ENCODE peak calls at places on chromosome 2, in six cellular contexts. V, J, P, R, C and B are unnamed samples.

GRCh38 chr2:238247002-238247822 is 7.4 kb upstream of the HES6 start:
- DNase-seq in V (no peak), J (no peak), P (no peak), R (no peak), C (no peak), B (no peak)

GRCh38 chr2:81467096-81467495 is 1162.5 kb upstream of the LRRTM1 start:
- DNase-seq in V (no peak), J (no peak), P (no peak), R (no peak), C (peak), B (no peak)

GRCh38 chr2:20962939-20963543 is 80.8 kb downstream of the APOB start:
- DNase-seq in V (peak), J (peak), P (peak), R (peak), C (peak), B (peak)

GRCh38 chr2:237535385-237536082 is 30.8 kb upstream of the PRLH start:
- DNase-seq in V (no peak), J (no peak), P (no peak), R (no peak), C (no peak), B (no peak)

GRCh38 chr2:218566296-218566695 is 1.9 kb downstream of the USP37 start:
- DNase-seq in V (no peak), J (no peak), P (no peak), R (no peak), C (no peak), B (no peak)

GRCh38 chr2:26770986-26771586 is 7.0 kb downstream of the SLC35F6 start:
- DNase-seq in V (peak), J (peak), P (peak), R (peak), C (no peak), B (peak)

GRCh38 chr2:43707255-43707654 is 31.0 kb upstream of the C1GALT1C1L start:
- DNase-seq in V (peak), J (no peak), P (no peak), R (peak), C (no peak), B (no peak)

GRCh38 chr2:19851116-19851515 is 50.7 kb downstream of the TTC32 start:
- DNase-seq in V (no peak), J (peak), P (no peak), R (peak), C (no peak), B (no peak)

GRCh38 chr2:164606557-164606956 is 14.7 kb downstream of the GRB14 start:
- DNase-seq in V (no peak), J (no peak), P (no peak), R (no peak), C (no peak), B (no peak)

GRCh38 chr2:161606327-161606726 is 17.9 kb upstream of the SLC4A10 start:
- DNase-seq in V (no peak), J (no peak), P (no peak), R (no peak), C (no peak), B (no peak)

GRCh38 chr2:240597419-240598181 is 11.1 kb downstream of the CAPN10 start:
- DNase-seq in V (no peak), J (no peak), P (no peak), R (no peak), C (peak), B (no peak)

GRCh38 chr2:221518201-221518936 is 53.7 kb downstream of the EPHA4 start:
- DNase-seq in V (no peak), J (no peak), P (no peak), R (no peak), C (no peak), B (no peak)

GRCh38 chr2:160652236-160652635 is 158.6 kb upstream of the RBMS1 start:
- DNase-seq in V (peak), J (peak), P (no peak), R (no peak), C (peak), B (no peak)

DNA sequence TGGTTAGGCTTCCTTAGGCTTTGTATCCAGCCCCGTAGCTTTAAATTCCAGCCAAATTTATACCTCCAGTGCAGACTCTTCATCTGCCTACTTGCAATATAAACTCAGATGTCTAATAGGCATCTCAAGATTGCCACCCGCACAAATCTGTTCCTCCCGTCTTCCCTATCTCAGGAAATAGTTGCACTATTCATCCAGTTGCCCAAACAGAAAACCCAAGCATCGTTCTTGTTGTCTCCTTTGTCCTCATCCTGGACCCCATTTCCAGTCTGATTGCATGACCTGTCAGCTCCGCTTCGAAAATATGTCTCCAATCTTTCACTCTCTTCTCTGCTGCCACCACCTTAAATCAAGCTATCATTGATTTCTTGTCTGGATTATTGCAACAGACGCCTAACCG is 2.3 kb downstream of the FKBP1B start:
- DNase-seq in V (no peak), J (no peak), P (no peak), R (no peak), C (no peak), B (no peak)
- H3K4me3 ChIP-seq in V (no peak), J (no peak), P (no peak), R (no peak), C (no peak), B (no peak)

GRCh38 chr2:102147935-102148334 is 5.4 kb downstream of the IL1R1 start:
- DNase-seq in V (no peak), J (peak), P (no peak), R (no peak), C (no peak), B (no peak)
- H3K4me3 ChIP-seq in V (no peak), J (no peak), P (no peak), R (no peak), C (no peak), B (no peak)

DNA sequence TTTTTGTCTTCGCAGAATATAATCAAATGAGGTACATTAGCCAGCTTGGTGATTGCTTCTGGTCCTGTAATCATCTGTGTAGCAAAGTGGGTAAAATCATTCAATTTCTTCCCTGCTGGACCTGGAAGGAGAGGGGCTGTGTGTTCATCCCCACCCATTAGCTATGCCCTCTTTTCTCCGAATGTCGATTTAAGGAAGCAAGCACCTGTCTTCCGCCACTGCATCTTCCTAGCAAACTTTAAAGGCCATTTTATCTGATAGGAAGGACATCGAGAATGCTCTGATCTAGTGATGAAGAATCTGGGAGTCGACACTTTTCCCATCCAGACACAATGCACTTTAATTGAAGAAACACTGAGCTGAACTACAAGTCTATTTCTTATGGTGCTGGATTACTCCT is 1.0 kb downstream of the NYAP2 start:
- DNase-seq in V (no peak), J (no peak), P (no peak), R (no peak), C (no peak), B (no peak)
- H3K4me3 ChIP-seq in V (no peak), J (no peak), P (no peak), R (no peak), C (no peak), B (no peak)

GRCh38 chr2:158845869-158846268 is 50.8 kb downstream of the DAPL1 start:
- DNase-seq in V (no peak), J (peak), P (no peak), R (no peak), C (no peak), B (peak)
- H3K4me3 ChIP-seq in V (no peak), J (no peak), P (no peak), R (no peak), C (no peak), B (no peak)

GRCh38 chr2:24915796-24916195 is 4.2 kb downstream of the ADCY3 start:
- DNase-seq in V (no peak), J (no peak), P (no peak), R (no peak), C (no peak), B (no peak)

GRCh38 chr2:24917731-24918325 is 2.2 kb downstream of the ADCY3 start:
- DNase-seq in V (no peak), J (no peak), P (no peak), R (no peak), C (no peak), B (no peak)

GRCh38 chr2:24919100-24919976 is 699 bp downstream of the ADCY3 start:
- DNase-seq in V (peak), J (peak), P (peak), R (peak), C (no peak), B (no peak)

GRCh38 chr2:24918326-24919099 is 1.5 kb downstream of the ADCY3 start:
- DNase-seq in V (no peak), J (no peak), P (no peak), R (no peak), C (no peak), B (no peak)

GRCh38 chr2:24917086-24917485 is 3.0 kb downstream of the ADCY3 start:
- DNase-seq in V (no peak), J (no peak), P (no peak), R (no peak), C (no peak), B (no peak)
- H3K4me3 ChIP-seq in V (no peak), J (no peak), P (no peak), R (no peak), C (peak), B (no peak)